ENCODE peak calls at places on chromosomes 16 and 17, in four cellular contexts. O is nephron progenitor cell, B is left kidney, A is esophagus squamous epithelium. D is an unnamed sample.

GRCh38 chr16:3400446-3400778 is 392 bp downstream of the ZSCAN32 start:
- DNase-seq in O (no peak), B (no peak), A (no peak), D (no peak)

GRCh38 chr17:82055965-82056728 is 4.4 kb downstream of the GPS1 start:
- DNase-seq in O (no peak), B (no peak), A (no peak), D (no peak)

GRCh38 chr17:62641101-62641500 is 13.6 kb downstream of the MRC2 start:
- DNase-seq in O (no peak), B (no peak), A (no peak), D (no peak)

GRCh38 chr17:41792835-41793748 is 6.6 kb upstream of the JUP start:
- DNase-seq in O (no peak), B (peak), A (no peak), D (peak)

GRCh38 chr17:21036361-21036881 is 6.4 kb downstream of the USP22 start:
- DNase-seq in O (no peak), B (no peak), A (no peak), D (no peak)

GRCh38 chr17:1882836-1883235 is 53.0 kb downstream of the RPA1 start:
- DNase-seq in O (peak), B (peak), A (no peak), D (peak)

GRCh38 chr17:22300177-22300576 is 607.9 kb downstream of the KCNJ18 start:
- DNase-seq in O (no peak), B (no peak), A (no peak), D (no peak)

GRCh38 chr16:4704913-4705312 is 11.6 kb downstream of the NUDT16L1 start:
- DNase-seq in O (no peak), B (no peak), A (no peak), D (no peak)

GRCh38 chr16:442976-443375 is 17.5 kb downstream of the RAB11FIP3 start:
- DNase-seq in O (no peak), B (no peak), A (no peak), D (no peak)

GRCh38 chr16:57665541-57665940 is 2.6 kb upstream of the ADGRG3 start:
- DNase-seq in O (no peak), B (no peak), A (no peak), D (no peak)

GRCh38 chr16:30063893-30064745 is 1.4 kb upstream of the ALDOA start:
- DNase-seq in O (peak), B (peak), A (no peak), D (peak)

GRCh38 chr16:65120811-65121721 is 797 bp downstream of the CDH11 start:
- DNase-seq in O (peak), B (peak), A (no peak), D (no peak)

GRCh38 chr17:29838961-29839360 is 91.1 kb downstream of the SSH2 start:
- DNase-seq in O (peak), B (peak), A (no peak), D (no peak)

GRCh38 chr17:8366231-8366630 is 10.3 kb downstream of the KRABD2 start:
- DNase-seq in O (no peak), B (no peak), A (no peak), D (peak)

GRCh38 chr16:30076276-30076791 is 540 bp downstream of the PPP4C start:
- DNase-seq in O (no peak), B (no peak), A (no peak), D (no peak)

GRCh38 chr17:31472137-31472536 is 80.7 kb downstream of the RAB11FIP4 start:
- DNase-seq in O (no peak), B (no peak), A (no peak), D (no peak)

GRCh38 chr16:57764341-57765159 is 29.0 kb downstream of the KATNB1 start:
- DNase-seq in O (peak), B (no peak), A (no peak), D (peak)

GRCh38 chr17:3695129-3695722 is 729 bp downstream of the P2RX5 start:
- DNase-seq in O (no peak), B (peak), A (no peak), D (peak)

GRCh38 chr17:19320876-19321275 is 41.6 kb downstream of the B9D1 start:
- DNase-seq in O (no peak), B (no peak), A (no peak), D (no peak)

GRCh38 chr17:56824503-56824902 is 9.2 kb downstream of the C17orf67 start:
- DNase-seq in O (no peak), B (no peak), A (no peak), D (no peak)

GRCh38 chr17:69506489-69506888 is 92.0 kb downstream of the MAP2K6 start:
- DNase-seq in O (no peak), B (no peak), A (no peak), D (peak)

GRCh38 chr17:33520404-33521032 is 227.4 kb upstream of the ASIC2 start:
- DNase-seq in O (peak), B (peak), A (no peak), D (peak)

GRCh38 chr17:27810902-27811557 is 10.7 kb upstream of the NOS2 start:
- DNase-seq in O (no peak), B (no peak), A (no peak), D (peak)

GRCh38 chr17:72765357-72766153 is 326.9 kb downstream of the SLC39A11 start:
- DNase-seq in O (no peak), B (no peak), A (no peak), D (no peak)

GRCh38 chr16:49094471-49094870 is 187.2 kb downstream of the CBLN1 start:
- DNase-seq in O (no peak), B (no peak), A (no peak), D (no peak)

GRCh38 chr17:29617481-29618271 is 5.0 kb downstream of the CORO6 start:
- DNase-seq in O (peak), B (peak), A (no peak), D (peak)

GRCh38 chr16:22948603-22949368 is 134.8 kb downstream of the HS3ST2 start:
- DNase-seq in O (peak), B (peak), A (peak), D (peak)

GRCh38 chr16:68289621-68290329 is 21.0 kb downstream of the SLC7A6OS start:
- DNase-seq in O (no peak), B (no peak), A (no peak), D (no peak)

GRCh38 chr17:1894753-1895339 is 65.0 kb downstream of the RPA1 start:
- DNase-seq in O (no peak), B (no peak), A (no peak), D (peak)

GRCh38 chr16:2053897-2054296 is 6.1 kb downstream of the TSC2 start:
- DNase-seq in O (no peak), B (no peak), A (no peak), D (no peak)

GRCh38 chr17:59890720-59891119 is 2.0 kb downstream of the TUBD1 start:
- DNase-seq in O (no peak), B (no peak), A (no peak), D (peak)

GRCh38 chr16:86893513-86893912 is 315.2 kb downstream of the FOXL1 start:
- DNase-seq in O (no peak), B (no peak), A (no peak), D (no peak)

D was measured in PC-3.